ENCODE peak calls at places on chromosomes 7 and 10, in four cellular contexts. O is H9, R is body of pancreas, M is IMR-90. T is an unnamed sample. For H3K9me3, the result is how much of the 10 kb centered on the place peaks cover.

GRCh38 chr10:11437391-11438241 is 173.8 kb downstream of the USP6NL start:
- DNase-seq in O (peak), R (no peak), M (no peak), T (no peak)

GRCh38 chr10:78752708-78753107 is 316.1 kb upstream of the ZMIZ1 start:
- DNase-seq in O (no peak), R (no peak), M (peak), T (no peak)

GRCh38 chr10:110802551-110803238 is 69.0 kb upstream of the PDCD4 start:
- DNase-seq in O (no peak), R (peak), M (peak), T (peak)

GRCh38 chr10:72087392-72087968 is 871 bp downstream of the SPOCK2 start:
- DNase-seq in O (peak), R (no peak), M (no peak), T (no peak)

GRCh38 chr10:26890956-26891355 is 30.2 kb upstream of the ABI1 start:
- DNase-seq in O (peak), R (peak), M (peak), T (no peak)

GRCh38 chr7:12564996-12565764 is 5.3 kb upstream of the SCIN start:
- DNase-seq in O (no peak), R (no peak), M (no peak), T (no peak)

GRCh38 chr7:99142727-99143521 is 984 bp downstream of the SMURF1 start:
- DNase-seq in O (peak), R (peak), M (peak), T (peak)

GRCh38 chr7:157211710-157212109 is 73.0 kb downstream of the UBE3C start:
- DNase-seq in O (no peak), R (peak), M (peak), T (no peak)

GRCh38 chr10:100186253-100186780 is 488 bp upstream of the ERLIN1 start:
- DNase-seq in O (no peak), R (peak), M (peak), T (peak)

GRCh38 chr7:35565927-35566326 is 129.0 kb downstream of the HERPUD2 start:
- DNase-seq in O (no peak), R (no peak), M (no peak), T (no peak)

GRCh38 chr7:41881313-41882130 is 178.6 kb upstream of the INHBA start:
- DNase-seq in O (no peak), R (peak), M (peak), T (no peak)

GRCh38 chr10:11838298-11838852 is 15.2 kb downstream of the PROSER2 start:
- DNase-seq in O (no peak), R (no peak), M (no peak), T (no peak)

GRCh38 chr7:138565451-138566114 is 105.5 kb downstream of the TRIM24 start:
- DNase-seq in O (peak), R (no peak), M (peak), T (no peak)

GRCh38 chr10:68559872-68560200 is 301 bp upstream of the TET1 start:
- DNase-seq in O (no peak), R (peak), M (no peak), T (no peak)

GRCh38 chr10:30751678-30752331 is 122.3 kb upstream of the LYZL2 start:
- DNase-seq in O (peak), R (peak), M (peak), T (no peak)

GRCh38 chr10:103851261-103851660 is 4.1 kb downstream of the SH3PXD2A start:
- DNase-seq in O (no peak), R (no peak), M (no peak), T (peak)

GRCh38 chr10:118694848-118695247 is 59.9 kb downstream of the CACUL1 start:
- DNase-seq in O (no peak), R (no peak), M (peak), T (no peak)

GRCh38 chr10:10128387-10128786 is 889.3 kb upstream of the CELF2 start:
- DNase-seq in O (no peak), R (no peak), M (no peak), T (no peak)

GRCh38 chr10:93180402-93181040 is 106.8 kb downstream of the CYP26A1 start:
- DNase-seq in O (no peak), R (peak), M (peak), T (no peak)

GRCh38 chr10:131570716-131571307 is 259.3 kb upstream of the TCERG1L start:
- DNase-seq in O (no peak), R (no peak), M (no peak), T (no peak)

GRCh38 chr7:16881809-16882208 is at the start of gene AGR3:
- DNase-seq in O (no peak), R (peak), M (no peak), T (peak)

GRCh38 chr10:123904834-123905409 is 13.3 kb upstream of the CPXM2 start:
- DNase-seq in O (peak), R (no peak), M (no peak), T (no peak)

GRCh38 chr10:76514891-76515290 is 1083.5 kb downstream of the LRMDA start:
- DNase-seq in O (no peak), R (no peak), M (no peak), T (no peak)

GRCh38 chr7:4939971-4940720 is 18.8 kb downstream of the MMD2 start:
- DNase-seq in O (no peak), R (no peak), M (no peak), T (no peak)

GRCh38 chr10:90858489-90858968 is 690 bp upstream of the HTR7 start:
- DNase-seq in O (no peak), R (no peak), M (no peak), T (no peak)

GRCh38 chr10:85228726-85229125 is 900.3 kb downstream of the CCSER2 start:
- DNase-seq in O (no peak), R (no peak), M (no peak), T (no peak)

GRCh38 chr7:116305485-116306408 is 95.4 kb downstream of the TES start:
- DNase-seq in O (no peak), R (no peak), M (peak), T (no peak)

GRCh38 chr10:89392974-89393373 is 551 bp downstream of the IFIT1 start:
- DNase-seq in O (no peak), R (peak), M (peak), T (no peak)

GRCh38 chr10:18690541-18690940 is 31.3 kb downstream of the ARL5B start:
- DNase-seq in O (no peak), R (no peak), M (no peak), T (no peak)

GRCh38 chr7:121328508-121329459 is at the start of gene WNT16:
- DNase-seq in O (peak), R (no peak), M (no peak), T (no peak)

GRCh38 chr7:33996899-33997298 is 91.6 kb downstream of the BMPER start:
- DNase-seq in O (no peak), R (no peak), M (no peak), T (no peak)

GRCh38 chr10:14056545-14057332 is 274.0 kb downstream of the FRMD4A start:
- DNase-seq in O (peak), R (peak), M (peak), T (no peak)

GRCh38 chr10:46299267-46299530 is 12.4 kb downstream of the ANTXRL start:
- DNase-seq in O (no peak), R (no peak), M (no peak), T (peak)

GRCh38 chr10:46298346-46299266 is 11.8 kb downstream of the ANTXRL start:
- DNase-seq in O (no peak), R (no peak), M (no peak), T (no peak)

GRCh38 chr10:46299531-46300366 is 13.0 kb downstream of the ANTXRL start:
- DNase-seq in O (peak), R (no peak), M (no peak), T (peak)

GRCh38 chr10:46301721-46302479 is 15.1 kb downstream of the ANTXRL start:
- DNase-seq in O (no peak), R (no peak), M (no peak), T (peak)

DNA sequence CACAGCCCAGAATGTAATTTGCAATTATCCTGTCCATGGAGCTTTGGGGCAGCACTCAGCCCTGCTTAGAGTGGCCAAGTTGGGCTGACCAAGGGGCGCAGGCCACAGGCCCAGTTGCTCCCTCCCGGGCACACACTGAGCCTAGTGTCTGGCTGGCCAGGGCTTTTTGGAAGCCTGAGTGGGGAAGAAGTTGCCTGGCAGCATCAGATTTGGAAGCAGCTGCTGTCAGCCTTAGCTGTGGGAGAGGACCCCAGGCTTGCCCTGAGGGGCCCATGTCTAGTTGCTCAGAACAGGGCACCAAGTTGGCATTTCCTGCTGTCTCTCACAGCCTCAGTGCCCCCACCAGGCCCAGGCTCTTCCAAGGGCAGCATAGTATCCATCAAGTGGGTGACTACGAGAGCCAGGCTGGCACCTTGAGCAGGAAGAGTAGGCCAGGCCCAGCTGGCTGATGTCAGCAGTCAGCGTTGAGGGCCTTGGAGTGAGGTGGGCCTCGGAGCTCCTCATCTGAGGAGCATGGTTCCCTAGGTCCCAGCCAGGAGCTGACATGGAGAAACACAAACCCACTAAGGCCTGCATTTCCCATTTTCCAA is 14.4 kb downstream of the ANTXRL start:
- DNase-seq in O (no peak), R (no peak), M (no peak), T (no peak)
- H3K9me3 ChIP-seq in O (under half), R (under half), M (under half), T (under half)

GRCh38 chr7:158428842-158429753 is 158.5 kb downstream of the PTPRN2 start:
- DNase-seq in O (no peak), R (no peak), M (no peak), T (no peak)
- H3K9me3 ChIP-seq in O (under half), R (under half), M (under half), T (under half)

DNA sequence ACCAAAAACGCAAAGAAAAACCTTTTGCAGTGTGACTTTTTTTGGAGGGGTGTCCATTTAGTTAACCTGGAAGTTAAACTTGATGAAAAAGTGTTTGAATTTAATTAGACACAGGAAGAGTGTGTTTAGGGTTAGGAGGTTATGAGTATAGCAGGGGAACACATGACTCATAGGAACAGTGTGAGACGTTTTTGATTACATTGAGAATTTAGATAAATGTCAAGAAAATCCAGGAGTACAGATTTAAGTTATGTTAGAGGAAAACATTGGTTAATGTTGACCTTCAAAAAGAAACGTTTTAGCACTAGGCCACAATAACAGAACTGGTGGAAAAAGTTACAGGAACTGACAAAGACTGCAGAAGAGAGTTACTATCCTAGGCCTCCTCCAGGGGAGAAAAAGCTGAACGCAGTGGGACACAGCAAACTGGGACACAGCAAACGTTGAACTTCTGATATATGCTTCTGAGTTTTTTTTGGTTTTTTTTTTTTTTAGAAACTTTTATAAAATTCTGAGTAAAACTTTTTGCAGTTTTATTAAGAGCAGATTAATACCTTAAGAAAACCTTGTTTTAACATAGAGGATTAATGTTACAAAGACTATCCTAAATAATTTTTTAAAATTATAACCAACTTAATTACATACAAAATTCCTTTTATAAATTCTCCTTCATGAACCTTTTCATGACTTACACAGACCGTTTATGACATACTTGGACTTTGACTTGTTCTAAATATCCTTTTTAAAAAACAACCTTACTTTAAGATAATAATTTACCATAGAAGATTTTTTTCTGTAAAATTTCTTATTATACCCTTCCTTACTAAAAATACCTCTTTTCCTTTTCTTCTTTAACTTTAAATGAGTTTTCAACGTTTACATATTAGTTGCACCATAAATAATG is 22.2 kb downstream of the LANCL2 start:
- DNase-seq in O (no peak), R (no peak), M (peak), T (no peak)
- H3K9me3 ChIP-seq in O (under half), R (under half), M (under half), T (under half)

GRCh38 chr7:10237306-10237705 is 736.4 kb upstream of the PHF14 start:
- DNase-seq in O (no peak), R (peak), M (no peak), T (no peak)

DNA sequence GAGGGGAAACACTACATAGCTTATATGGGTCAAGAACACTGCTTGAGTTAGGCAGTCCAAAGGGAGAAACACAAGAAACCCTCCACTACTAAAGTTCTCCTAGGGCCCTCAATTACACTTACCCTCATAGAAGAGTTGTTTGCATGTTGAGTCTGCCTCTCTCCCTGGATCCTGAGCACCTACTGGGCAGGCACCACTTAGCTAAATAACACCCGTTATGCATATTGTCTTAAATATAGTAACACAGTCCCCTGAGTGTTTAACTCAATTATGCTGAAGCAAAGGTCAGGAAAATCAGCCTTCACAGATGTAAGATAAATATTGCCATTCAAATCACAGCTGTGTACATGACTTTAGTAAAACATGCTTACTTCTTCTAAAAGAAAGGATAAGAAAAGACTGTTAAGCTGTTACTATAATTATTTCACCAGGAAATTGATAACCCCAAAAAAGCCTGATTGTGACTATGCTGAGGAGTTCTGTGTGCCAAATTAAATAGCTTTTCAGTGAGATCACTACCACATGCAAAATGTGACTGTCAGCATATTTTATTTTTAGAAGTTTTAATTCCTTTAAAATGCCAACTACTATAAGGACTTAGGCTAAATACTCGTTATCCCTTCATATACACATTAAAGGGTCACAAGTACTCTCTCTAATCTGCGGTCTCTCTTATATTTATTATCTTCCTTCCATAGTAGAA is 733.9 kb upstream of the PHF14 start:
- DNase-seq in O (no peak), R (no peak), M (no peak), T (no peak)
- H3K9me3 ChIP-seq in O (under half), R (under half), M (under half), T (under half)

GRCh38 chr7:6675807-6676405 is 30.8 kb downstream of the ZNF12 start:
- DNase-seq in O (no peak), R (no peak), M (no peak), T (no peak)

DNA sequence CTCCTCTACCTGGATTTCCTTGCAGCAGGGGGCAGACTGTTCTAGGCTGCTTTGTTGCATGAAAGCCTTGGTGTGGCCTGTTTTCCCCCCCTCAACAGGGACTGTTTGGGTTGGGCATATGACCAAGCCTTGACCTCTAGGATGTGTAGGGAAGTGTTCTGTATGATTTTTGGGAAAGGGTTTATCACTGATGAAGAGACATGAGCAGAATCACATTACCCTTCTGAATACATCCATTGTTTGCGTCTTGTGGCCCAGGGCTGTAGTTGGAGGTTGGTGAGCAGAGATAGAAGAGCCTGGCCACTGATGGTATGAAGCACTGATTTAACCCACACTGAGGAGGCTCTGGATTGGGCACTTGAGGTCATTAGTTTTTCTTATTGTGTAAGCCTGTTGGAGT is 26.6 kb downstream of the ZNF12 start:
- DNase-seq in O (no peak), R (no peak), M (no peak), T (no peak)
- H3K9me3 ChIP-seq in O (half or more), R (under half), M (half or more), T (half or more)

GRCh38 chr10:126646101-126646500 is 24.4 kb downstream of the C10orf90 start:
- DNase-seq in O (no peak), R (no peak), M (peak), T (no peak)
- H3K9me3 ChIP-seq in O (under half), R (under half), M (under half), T (under half)

GRCh38 chr7:153413199-153413539 is 639.0 kb upstream of the DPP6 start:
- DNase-seq in O (no peak), R (no peak), M (no peak), T (no peak)
- H3K9me3 ChIP-seq in O (under half), R (under half), M (under half), T (under half)